ENCODE peak calls at places on chromosomes 16 and 17, in ten cellular contexts. E is adrenal gland; A is skeletal muscle cell; H is fibroblast of mammary gland; L is uterus; Z is mammary epithelial cell; I is SJSA1; J is Jurkat, Clone E6-1; V is AG04449; N is kidney. W is an unnamed sample.

GRCh38 chr16:14205666-14206065 is 134.5 kb downstream of the MRTFB start:
- DNase-seq in I (no peak), E (no peak), L (no peak), N (no peak), H (peak; percentile 35), Z (no peak), J (no peak), A (no peak), V (no peak), W (no peak)

GRCh38 chr16:27847030-27847550 is 216.4 kb downstream of the GSG1L start:
- DNase-seq in J (no peak), Z (peak; percentile 37), N (no peak), E (no peak), L (no peak), V (no peak), H (peak; percentile 2), A (no peak), I (no peak), W (no peak)

GRCh38 chr17:81135503-81136283 is 29.6 kb upstream of the PVALEF start:
- DNase-seq in L (no peak), I (no peak), N (no peak), V (no peak), A (no peak), H (no peak), Z (no peak), E (no peak), J (peak; percentile 11), W (no peak)

GRCh38 chr17:6853764-6854442 is 22.4 kb upstream of the TEKT1 start:
- DNase-seq in I (no peak), V (no peak), Z (peak; percentile 79), J (no peak), L (no peak), A (no peak), E (no peak), N (no peak), H (no peak), W (no peak)

GRCh38 chr16:9090101-9090959 is 1.1 kb upstream of the HAPSTR1 start:
- DNase-seq in V (no peak), N (peak; percentile 89), A (no peak), H (no peak), I (no peak), Z (no peak), E (peak; percentile 49), L (peak; percentile 54), J (no peak), W (peak; percentile 36)

GRCh38 chr17:32102172-32102571 is 40.1 kb upstream of the RHOT1 start:
- DNase-seq in E (no peak), J (no peak), Z (no peak), H (no peak), N (peak; percentile 31), V (no peak), A (no peak), L (no peak), I (no peak), W (no peak)

GRCh38 chr17:30897311-30897710 is 8.7 kb downstream of the TEFM start:
- DNase-seq in A (no peak), Z (no peak), E (no peak), I (no peak), L (no peak), V (no peak), H (no peak), J (no peak), N (no peak), W (no peak)

GRCh38 chr16:55559233-55559632 is 7.3 kb upstream of the CAPNS2 start:
- DNase-seq in V (no peak), N (no peak), I (peak; percentile 58), L (no peak), Z (peak; percentile 60), E (no peak), H (peak; percentile 17), A (peak; percentile 35), J (no peak), W (no peak)

GRCh38 chr16:86858501-86858900 is 280.2 kb downstream of the FOXL1 start:
- DNase-seq in A (no peak), Z (no peak), L (no peak), V (no peak), I (no peak), J (no peak), E (peak; percentile 33), H (no peak), N (no peak), W (no peak)

GRCh38 chr16:47971225-47971624 is 184.6 kb downstream of the ABCC12 start:
- DNase-seq in J (no peak), Z (no peak), L (no peak), H (no peak), E (no peak), I (no peak), A (no peak), V (no peak), N (no peak), W (no peak)

GRCh38 chr16:31181102-31181830 is 1.3 kb downstream of the FUS start:
- DNase-seq in A (no peak), N (peak; percentile 77), H (peak; percentile 49), E (peak; percentile 56), I (no peak), L (peak; percentile 38), V (no peak), J (no peak), Z (peak; percentile 45), W (peak; percentile 38)
- H3K4me3 ChIP-seq in A (peak overlapping the region; percentile 88), N (peak overlapping the region; percentile 83), H (peak overlapping the region; percentile 96), E (peak overlapping the region; percentile 97), I (peak overlapping the region; percentile 87), L (peak overlapping the region; percentile 78), V (peak overlapping the region; percentile 95), J (peak overlapping the region; percentile 65), Z (peak overlapping the region; percentile 62), W (peak overlapping the region; percentile 82)

GRCh38 chr16:30997887-30998711 is 12.3 kb downstream of the STX1B start:
- DNase-seq in H (peak; percentile 75), V (no peak), L (peak; percentile 60), Z (peak; percentile 77), N (no peak), A (peak; percentile 27), I (peak; percentile 80), E (peak; percentile 67), J (no peak), W (no peak)
- H3K4me3 ChIP-seq in H (peak overlapping the region; percentile 11), V (peak overlapping the region; percentile 59), L (peak overlapping the region; percentile 43), Z (peak overlapping the region; percentile 45), N (peak overlapping the region; percentile 73), A (peak overlapping the region; percentile 46), I (peak overlapping the region; percentile 44), E (no peak overlapping the region), J (no peak overlapping the region), W (no peak overlapping the region)

GRCh38 chr16:50246299-50247122 is 19.8 kb upstream of the ADCY7 start:
- DNase-seq in E (no peak), I (no peak), N (peak; percentile 83), A (no peak), V (no peak), J (no peak), H (no peak), L (no peak), Z (no peak), W (peak; percentile 38)

GRCh38 chr16:50247123-50247905 is 19.0 kb upstream of the ADCY7 start:
- DNase-seq in E (no peak), H (no peak), L (no peak), N (no peak), A (no peak), V (no peak), I (no peak), J (no peak), Z (no peak), W (no peak)

GRCh38 chr16:50244140-50244503 is 22.2 kb upstream of the ADCY7 start:
- DNase-seq in I (peak; percentile 50), V (no peak), Z (no peak), N (no peak), L (no peak), A (no peak), H (peak; percentile 84), J (no peak), E (no peak), W (no peak)

GRCh38 chr16:50245417-50246298 is 20.7 kb upstream of the ADCY7 start:
- DNase-seq in Z (peak; percentile 87), V (no peak), E (no peak), L (no peak), A (no peak), I (peak; percentile 96), J (no peak), N (peak; percentile 82), H (peak; percentile 89), W (peak; percentile 54)

GRCh38 chr16:50244504-50245416 is 21.6 kb upstream of the ADCY7 start:
- DNase-seq in J (no peak), A (no peak), I (peak; percentile 88), N (no peak), V (no peak), Z (no peak), L (no peak), H (peak; percentile 18), E (no peak), W (no peak)
- H3K4me3 ChIP-seq in J (no peak overlapping the region), A (peak overlapping the region; percentile 51), I (peak overlapping the region; percentile 67), N (peak overlapping the region; percentile 48), V (no peak overlapping the region), Z (peak overlapping the region; percentile 57), L (peak overlapping the region; percentile 46), H (peak overlapping the region; percentile 2), E (no peak overlapping the region), W (peak overlapping the region; percentile 66)

DNA sequence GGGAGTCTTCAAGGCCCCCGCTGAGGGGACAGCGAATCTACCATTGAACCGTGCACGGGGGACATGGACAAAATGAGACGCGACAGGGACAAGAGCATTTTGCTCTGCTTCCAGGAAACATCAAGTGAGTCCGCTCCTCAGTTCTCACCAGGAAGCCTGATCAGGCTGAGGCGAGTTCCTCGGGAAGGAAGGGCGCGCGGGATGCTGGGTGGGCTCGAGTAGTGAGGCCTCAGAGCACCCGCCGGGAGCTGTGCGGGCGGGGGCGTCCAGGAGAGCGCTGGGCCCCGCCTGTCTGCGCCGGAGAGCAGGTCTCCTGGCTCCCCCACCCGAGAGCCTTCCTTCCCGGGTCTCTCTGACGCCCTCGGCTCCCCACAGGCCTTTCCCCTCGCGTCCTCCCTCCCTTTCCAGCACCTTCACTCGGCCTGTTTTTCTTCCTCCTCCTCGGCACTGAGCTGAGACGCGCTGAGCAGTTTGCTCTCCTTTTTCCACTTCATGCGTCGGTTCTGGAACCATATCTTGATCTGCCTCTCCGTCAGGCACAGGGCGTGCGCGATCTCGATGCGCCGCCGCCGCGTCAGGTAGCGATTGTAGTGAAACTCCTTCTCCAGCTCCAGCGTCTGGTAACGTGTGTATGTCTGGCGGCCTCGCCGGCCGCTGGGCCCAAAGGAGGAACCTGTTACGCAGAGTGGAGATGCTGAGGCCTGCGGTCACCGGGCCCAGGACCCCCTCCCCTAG is 2.6 kb upstream of the HOXB5 start:
- DNase-seq in V (no peak), N (peak; percentile 71), J (no peak), I (no peak), E (no peak), A (no peak), H (no peak), Z (no peak), L (no peak), W (no peak)
- H3K4me3 ChIP-seq in V (peak overlapping the region; percentile 76), N (peak overlapping the region; percentile 69), J (no peak overlapping the region), I (no peak overlapping the region), E (no peak overlapping the region), A (peak overlapping the region; percentile 51), H (peak overlapping the region; percentile 65), Z (no peak overlapping the region), L (no peak overlapping the region), W (no peak overlapping the region)

GRCh38 chr17:82334204-82334621 is 647 bp upstream of the SECTM1 start:
- DNase-seq in Z (no peak), A (no peak), J (no peak), H (no peak), V (no peak), L (no peak), N (peak; percentile 85), E (no peak), I (no peak), W (no peak)
- H3K4me3 ChIP-seq in Z (no peak overlapping the region), A (peak overlapping the region; percentile 55), J (no peak overlapping the region), H (no peak overlapping the region), V (peak overlapping the region; percentile 59), L (peak overlapping the region; percentile 51), N (peak overlapping the region; percentile 57), E (no peak overlapping the region), I (peak overlapping the region; percentile 52), W (peak overlapping the region; percentile 56)